ENCODE peak calls at places on chromosomes 13 and 19, in four cellular contexts. I is fibroblast of the aortic adventitia, F is gastrocnemius medialis, Q is epithelial cell of proximal tubule. P is an unnamed sample.

GRCh38 chr13:32881074-32881791 is 135.0 kb upstream of the KL start:
- DNase-seq in I (peak), F (no peak), Q (no peak), P (peak)

GRCh38 chr19:10552596-10553053 is 8.9 kb downstream of the ATG4D start:
- DNase-seq in I (no peak), F (no peak), Q (no peak), P (no peak)

GRCh38 chr13:29129616-29130015 is 309.5 kb downstream of the MTUS2 start:
- DNase-seq in I (no peak), F (no peak), Q (no peak), P (no peak)

GRCh38 chr13:107373551-107373950 is 805.6 kb upstream of the ARGLU1 start:
- DNase-seq in I (peak), F (no peak), Q (peak), P (peak)

GRCh38 chr19:3707868-3708206 is 347 bp upstream of the TJP3 start:
- DNase-seq in I (no peak), F (no peak), Q (no peak), P (no peak)

GRCh38 chr13:30477346-30478235 is 11.9 kb upstream of the HMGB1 start:
- DNase-seq in I (no peak), F (no peak), Q (no peak), P (no peak)

GRCh38 chr19:7869453-7869909 is 4.7 kb downstream of the PRR36 start:
- DNase-seq in I (peak), F (peak), Q (no peak), P (no peak)

GRCh38 chr19:16449330-16449961 is 22.3 kb downstream of the EPS15L1 start:
- DNase-seq in I (no peak), F (no peak), Q (no peak), P (no peak)

GRCh38 chr13:91166714-91167511 is 180.6 kb upstream of the MIR17HG start:
- DNase-seq in I (no peak), F (no peak), Q (no peak), P (no peak)

GRCh38 chr19:56119585-56119978 is 1.5 kb downstream of the ZNF787 start:
- DNase-seq in I (peak), F (peak), Q (no peak), P (no peak)

GRCh38 chr13:30581582-30581981 is 36.1 kb upstream of the USPL1 start:
- DNase-seq in I (peak), F (no peak), Q (no peak), P (no peak)

GRCh38 chr19:51702103-51702753 is 9.1 kb downstream of the SPACA6 start:
- DNase-seq in I (peak), F (peak), Q (no peak), P (no peak)

GRCh38 chr13:99658266-99658991 is 157.2 kb downstream of the TM9SF2 start:
- DNase-seq in I (peak), F (no peak), Q (peak), P (peak)

GRCh38 chr19:49097453-49098288 is 12.4 kb downstream of the SNRNP70 start:
- DNase-seq in I (peak), F (peak), Q (no peak), P (peak)

GRCh38 chr19:21749090-21749489 is 18.3 kb downstream of the ZNF100 start:
- DNase-seq in I (peak), F (no peak), Q (no peak), P (no peak)

GRCh38 chr13:47121092-47121763 is 224.4 kb upstream of the HTR2A start:
- DNase-seq in I (no peak), F (no peak), Q (no peak), P (no peak)

GRCh38 chr13:113813749-113814434 is 50.0 kb downstream of the GAS6 start:
- DNase-seq in I (peak), F (no peak), Q (no peak), P (no peak)

GRCh38 chr13:113814435-113814821 is 49.4 kb downstream of the GAS6 start:
- DNase-seq in I (peak), F (no peak), Q (no peak), P (peak)

GRCh38 chr13:113816248-113816924 is 47.5 kb downstream of the GAS6 start:
- DNase-seq in I (no peak), F (no peak), Q (no peak), P (no peak)

GRCh38 chr13:113816925-113817859 is 46.7 kb downstream of the GAS6 start:
- DNase-seq in I (peak), F (peak), Q (no peak), P (peak)

DNA sequence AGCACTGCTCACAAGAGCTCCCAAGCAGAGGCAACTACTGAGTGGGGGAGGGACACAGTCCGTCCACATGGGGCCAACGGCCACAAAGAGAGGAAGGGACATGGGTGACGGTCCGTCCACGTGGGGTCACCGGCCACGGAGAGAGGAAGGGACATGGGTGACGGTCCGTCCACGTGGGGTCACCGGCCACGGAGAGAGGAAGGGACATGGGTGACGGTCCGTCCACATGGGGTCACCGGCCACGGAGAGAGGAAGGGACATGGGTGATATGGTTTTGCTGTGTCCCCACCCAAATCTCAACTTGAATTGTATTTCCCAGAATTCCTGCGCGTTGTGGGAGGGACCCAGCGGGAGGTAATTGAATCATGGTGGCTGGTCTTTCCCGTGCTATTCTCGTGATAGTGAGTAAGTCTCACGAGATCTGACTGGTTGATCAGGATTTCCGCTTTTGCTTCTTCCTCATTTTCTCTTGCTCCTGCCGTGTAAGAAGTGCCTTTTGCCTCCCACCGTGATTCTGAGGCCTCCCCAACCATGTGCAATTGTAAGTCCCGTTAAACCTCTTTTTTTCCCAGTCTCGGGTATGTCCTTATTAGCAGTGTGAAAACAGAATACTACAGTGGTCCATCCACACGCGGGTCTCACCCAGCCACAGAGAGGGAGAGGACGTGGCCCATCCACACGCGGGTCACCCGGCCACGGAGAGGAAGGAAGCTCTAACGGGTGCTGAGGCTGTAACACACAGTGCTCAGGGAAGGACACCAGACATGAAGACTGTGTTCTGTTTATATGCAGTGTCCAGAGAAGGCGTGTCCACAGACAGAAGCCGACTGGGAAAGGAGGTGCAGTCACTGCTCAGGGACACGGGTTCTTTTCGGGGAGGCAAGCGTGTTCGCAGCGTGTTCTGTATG is 48.5 kb downstream of the GAS6 start:
- DNase-seq in I (no peak), F (no peak), Q (no peak), P (no peak)
- H3K4me3 ChIP-seq in I (no peak), F (no peak), Q (no peak), P (no peak)

GRCh38 chr19:31883299-31883990 is 462.0 kb upstream of the ZNF507 start:
- DNase-seq in I (no peak), F (no peak), Q (no peak), P (no peak)

GRCh38 chr19:31885280-31885853 is 460.0 kb upstream of the ZNF507 start:
- DNase-seq in I (no peak), F (no peak), Q (no peak), P (no peak)

GRCh38 chr19:31881988-31882387 is 463.4 kb upstream of the ZNF507 start:
- DNase-seq in I (no peak), F (no peak), Q (no peak), P (no peak)

GRCh38 chr19:31880283-31880682 is 465.1 kb upstream of the ZNF507 start:
- DNase-seq in I (no peak), F (no peak), Q (no peak), P (no peak)

GRCh38 chr19:31882709-31883108 is 462.7 kb upstream of the ZNF507 start:
- DNase-seq in I (no peak), F (no peak), Q (no peak), P (no peak)
- TF ChIP-seq CTCF in I (no peak), F (no peak), Q (no peak), P (no peak)

GRCh38 chr13:40878823-40879222 is 89.4 kb downstream of the SLC25A15 start:
- DNase-seq in I (no peak), F (no peak), Q (no peak), P (no peak)
- H3K4me3 ChIP-seq in I (no peak), F (no peak), Q (no peak), P (no peak)

DNA sequence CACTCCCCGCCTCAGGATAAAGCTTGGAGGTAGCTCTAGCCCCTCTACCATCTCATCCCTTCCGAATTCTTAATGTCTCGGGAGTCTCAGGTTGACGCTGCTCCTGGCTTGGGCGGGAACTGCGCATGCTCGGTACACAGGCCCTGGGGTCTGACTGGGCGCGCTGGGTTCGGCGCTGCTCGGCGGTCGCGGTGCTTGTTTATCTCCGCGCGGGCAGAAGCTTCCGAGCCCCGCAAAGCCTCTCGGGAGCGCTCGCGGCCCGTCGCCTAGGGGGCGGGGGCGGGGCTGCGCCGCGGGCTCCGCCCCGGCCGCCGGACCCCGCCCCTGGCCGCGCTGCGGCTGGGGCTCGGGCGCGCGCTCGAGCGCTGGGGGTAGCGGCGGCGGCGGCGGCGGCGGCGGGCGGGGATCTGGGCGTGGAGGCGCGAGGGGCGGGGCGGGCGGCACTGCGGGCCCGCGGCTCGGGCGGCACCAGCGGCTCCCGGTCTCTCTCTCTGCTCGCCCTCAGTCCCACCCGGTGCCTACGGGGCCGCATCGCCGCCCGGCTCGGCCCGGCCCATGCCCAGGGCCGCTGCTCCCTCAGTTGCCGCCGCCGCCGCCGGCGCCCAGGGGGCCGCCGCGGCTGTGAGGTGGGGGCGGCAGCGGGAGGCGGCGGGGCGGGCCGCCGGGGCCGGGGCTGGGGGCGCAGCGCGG is at the start of gene RAP2A:
- DNase-seq in I (peak), F (peak), Q (peak), P (peak)
- TF ChIP-seq CTCF in I (no peak), F (no peak), Q (no peak), P (no peak)